ENCODE peak calls at places on chromosomes 1 and 21, in four cellular contexts. One of them, this sample, is unnamed.

GRCh38 chr1:233704882-233705723 is 91.2 kb downstream of the KCNK1 start:
- DNase-seq in H9: no peak
- DNase-seq in mesendoderm: no peak
- DNase-seq in H1: no peak
- DNase-seq in this sample: no peak

GRCh38 chr21:32412162-32412997 is at the start of gene EVA1C:
- DNase-seq in H9: peak
- DNase-seq in mesendoderm: peak
- DNase-seq in H1: no peak
- DNase-seq in this sample: peak

GRCh38 chr1:43525995-43526394 is 4.7 kb upstream of the PTPRF start:
- DNase-seq in H9: no peak
- DNase-seq in mesendoderm: no peak
- DNase-seq in H1: no peak
- DNase-seq in this sample: peak

GRCh38 chr1:46184920-46185658 is 8.8 kb upstream of the P3R3URF start:
- DNase-seq in H9: no peak
- DNase-seq in mesendoderm: no peak
- DNase-seq in H1: no peak
- DNase-seq in this sample: no peak

GRCh38 chr1:206445116-206445515 is 25.2 kb upstream of the IKBKE start:
- DNase-seq in H9: no peak
- DNase-seq in mesendoderm: no peak
- DNase-seq in H1: no peak
- DNase-seq in this sample: peak

GRCh38 chr1:153527023-153527724 is 8.6 kb downstream of the S100A6 start:
- DNase-seq in H9: peak
- DNase-seq in mesendoderm: peak
- DNase-seq in H1: no peak
- DNase-seq in this sample: peak

GRCh38 chr1:145955436-145955835 is 2.4 kb downstream of the LIX1L start:
- DNase-seq in H9: no peak
- DNase-seq in mesendoderm: no peak
- DNase-seq in H1: no peak
- DNase-seq in this sample: no peak

GRCh38 chr1:64936958-64937357 is 29.4 kb downstream of the JAK1 start:
- DNase-seq in H9: no peak
- DNase-seq in mesendoderm: no peak
- DNase-seq in H1: no peak
- DNase-seq in this sample: peak

GRCh38 chr1:94961994-94962744 is 35.3 kb upstream of the CNN3 start:
- DNase-seq in H9: no peak
- DNase-seq in mesendoderm: no peak
- DNase-seq in H1: no peak
- DNase-seq in this sample: no peak

GRCh38 chr1:31736675-31737074 is 27.5 kb downstream of the ADGRB2 start:
- DNase-seq in H9: no peak
- DNase-seq in mesendoderm: no peak
- DNase-seq in H1: no peak
- DNase-seq in this sample: no peak

GRCh38 chr1:53176452-53177344 is 19.9 kb upstream of the CPT2 start:
- DNase-seq in H9: no peak
- DNase-seq in mesendoderm: no peak
- DNase-seq in H1: no peak
- DNase-seq in this sample: peak

GRCh38 chr1:109256971-109257681 is 7.8 kb downstream of the CELSR2 start:
- DNase-seq in H9: no peak
- DNase-seq in mesendoderm: no peak
- DNase-seq in H1: no peak
- DNase-seq in this sample: peak

GRCh38 chr1:6460349-6461236 is 5.4 kb downstream of the TNFRSF25 start:
- DNase-seq in H9: no peak
- DNase-seq in mesendoderm: no peak
- DNase-seq in H1: no peak
- DNase-seq in this sample: no peak

GRCh38 chr1:119884700-119885099 is 11.6 kb downstream of the ADAM30 start:
- DNase-seq in H9: no peak
- DNase-seq in mesendoderm: no peak
- DNase-seq in H1: no peak
- DNase-seq in this sample: peak

GRCh38 chr1:154863702-154864174 is 6.3 kb downstream of the KCNN3 start:
- DNase-seq in H9: peak
- DNase-seq in mesendoderm: peak
- DNase-seq in H1: no peak
- DNase-seq in this sample: peak

GRCh38 chr1:172273668-172274396 is 146.7 kb upstream of the C1orf105 start:
- DNase-seq in H9: no peak
- DNase-seq in mesendoderm: no peak
- DNase-seq in H1: no peak
- DNase-seq in this sample: no peak

GRCh38 chr1:119549719-119550141 is 42.7 kb downstream of the HSD3B1 start:
- DNase-seq in H9: peak
- DNase-seq in mesendoderm: peak
- DNase-seq in H1: peak
- DNase-seq in this sample: peak

GRCh38 chr1:2053217-2053616 is 3.0 kb downstream of the PRKCZ start:
- DNase-seq in H9: no peak
- DNase-seq in mesendoderm: no peak
- DNase-seq in H1: no peak
- DNase-seq in this sample: no peak
- H4K5ac ChIP-seq in H9: no peak
- H4K5ac ChIP-seq in mesendoderm: no peak
- H4K5ac ChIP-seq in H1: no peak
- H4K5ac ChIP-seq in this sample: no peak

DNA sequence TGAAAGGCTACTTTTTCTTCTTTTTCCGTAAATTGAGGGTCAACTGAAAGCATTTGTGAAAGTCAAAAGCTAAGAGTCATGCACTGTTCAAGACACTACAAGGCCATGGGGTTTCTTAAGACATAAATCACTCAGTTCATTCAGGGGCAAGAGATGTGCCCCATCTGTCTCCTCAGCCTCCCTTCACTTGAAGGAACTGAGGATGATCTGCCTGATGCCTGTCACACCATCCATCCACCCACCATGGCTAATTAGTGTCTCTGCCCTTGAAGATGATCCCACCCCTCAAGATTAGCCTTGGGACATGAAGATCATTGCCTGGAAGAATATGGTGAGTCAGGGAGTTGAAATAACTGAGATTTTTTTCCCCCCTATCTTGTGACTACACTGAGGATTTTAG is 88.7 kb upstream of the LMO4 start:
- DNase-seq in H9: no peak
- DNase-seq in mesendoderm: no peak
- DNase-seq in H1: no peak
- DNase-seq in this sample: no peak
- H4K5ac ChIP-seq in H9: no peak
- H4K5ac ChIP-seq in mesendoderm: no peak
- H4K5ac ChIP-seq in H1: no peak
- H4K5ac ChIP-seq in this sample: no peak

GRCh38 chr1:103307751-103308150 is 199.4 kb upstream of the COL11A1 start:
- DNase-seq in H9: no peak
- DNase-seq in mesendoderm: no peak
- DNase-seq in H1: no peak
- DNase-seq in this sample: no peak
- H4K5ac ChIP-seq in H9: no peak
- H4K5ac ChIP-seq in mesendoderm: no peak
- H4K5ac ChIP-seq in H1: no peak
- H4K5ac ChIP-seq in this sample: no peak

GRCh38 chr1:184860985-184861754 is 106.5 kb upstream of the EDEM3 start:
- DNase-seq in H9: no peak
- DNase-seq in mesendoderm: no peak
- DNase-seq in H1: no peak
- DNase-seq in this sample: no peak

GRCh38 chr1:184859381-184860105 is 104.9 kb upstream of the EDEM3 start:
- DNase-seq in H9: no peak
- DNase-seq in mesendoderm: no peak
- DNase-seq in H1: no peak
- DNase-seq in this sample: no peak

GRCh38 chr1:184858288-184858687 is 103.6 kb upstream of the EDEM3 start:
- DNase-seq in H9: no peak
- DNase-seq in mesendoderm: no peak
- DNase-seq in H1: no peak
- DNase-seq in this sample: no peak

GRCh38 chr1:184861755-184862336 is 107.2 kb upstream of the EDEM3 start:
- DNase-seq in H9: no peak
- DNase-seq in mesendoderm: no peak
- DNase-seq in H1: no peak
- DNase-seq in this sample: no peak

DNA sequence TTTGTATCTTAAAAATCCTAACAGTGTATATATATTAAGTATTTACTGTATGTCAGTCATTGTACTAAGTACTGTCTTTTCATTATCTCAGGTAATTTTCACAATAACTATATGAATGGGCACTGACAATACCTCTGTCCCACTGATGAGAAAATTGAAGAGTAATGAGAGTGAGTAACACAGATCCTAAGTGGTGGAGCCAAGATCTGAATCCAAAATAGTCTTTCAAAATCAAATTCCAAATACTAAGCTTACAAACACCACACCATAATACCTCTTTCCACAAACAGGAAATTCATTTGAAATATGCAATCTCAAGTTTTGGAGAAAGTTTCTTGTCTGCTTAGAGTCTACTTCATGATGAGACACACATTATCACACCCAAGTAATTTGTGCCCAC is 105.9 kb upstream of the EDEM3 start:
- DNase-seq in H9: no peak
- DNase-seq in mesendoderm: no peak
- DNase-seq in H1: no peak
- DNase-seq in this sample: no peak
- H4K5ac ChIP-seq in H9: no peak
- H4K5ac ChIP-seq in mesendoderm: no peak
- H4K5ac ChIP-seq in H1: no peak
- H4K5ac ChIP-seq in this sample: no peak